ENCODE peak calls at places on chromosomes 13 and 19, in four cellular contexts. T, W, H and G are unnamed samples.

GRCh38 chr13:105804561-105805190 is 730.8 kb downstream of the EFNB2 start:
- DNase-seq in W (no peak), T (peak; percentile 59), H (no peak), G (no peak)

GRCh38 chr19:28554321-28555091 is 658.4 kb downstream of the UQCRFS1 start:
- DNase-seq in H (no peak), W (no peak), T (no peak), G (no peak)

GRCh38 chr19:5170329-5170745 is 170.3 kb downstream of the PTPRS start:
- DNase-seq in W (peak; percentile 95), T (no peak), H (peak; percentile 35), G (no peak)

GRCh38 chr13:94987081-94987480 is 274.7 kb upstream of the SOX21 start:
- DNase-seq in W (no peak), H (no peak), T (no peak), G (no peak)

GRCh38 chr19:7500811-7501450 is 12.1 kb upstream of the PEX11G start:
- DNase-seq in W (peak; percentile 92), H (peak; percentile 88), T (peak; percentile 46), G (peak; percentile 75)

GRCh38 chr19:14686411-14686810 is 3.4 kb upstream of the ZNF333 start:
- DNase-seq in W (no peak), H (peak; percentile 27), T (peak; percentile 9), G (no peak)

GRCh38 chr13:36509369-36509768 is 77.1 kb downstream of the CCNA1 start:
- DNase-seq in H (peak; percentile 49), T (no peak), W (no peak), G (no peak)

GRCh38 chr19:29622191-29623070 is 16.3 kb downstream of the POP4 start:
- DNase-seq in T (no peak), W (no peak), H (peak; percentile 80), G (no peak)

GRCh38 chr13:95195146-95195545 is 106.1 kb downstream of the ABCC4 start:
- DNase-seq in W (no peak), T (no peak), H (no peak), G (no peak)

GRCh38 chr13:31282741-31283455 is 83.1 kb downstream of the B3GLCT start:
- DNase-seq in H (peak; percentile 74), T (no peak), W (no peak), G (no peak)

GRCh38 chr13:94435604-94436226 is 43.8 kb downstream of the DCT start:
- DNase-seq in T (peak; percentile 58), H (peak; percentile 68), W (no peak), G (peak; percentile 30)

GRCh38 chr19:12782424-12783225 is 7.3 kb upstream of the HOOK2 start:
- DNase-seq in H (peak; percentile 67), W (peak; percentile 75), T (peak; percentile 85), G (no peak)
- H3K79me1 ChIP-seq in H (no peaks in the 10 kb centered on the region), W (no peaks in the 10 kb centered on the region), T (no peaks in the 10 kb centered on the region), G (no peaks in the 10 kb centered on the region)

DNA sequence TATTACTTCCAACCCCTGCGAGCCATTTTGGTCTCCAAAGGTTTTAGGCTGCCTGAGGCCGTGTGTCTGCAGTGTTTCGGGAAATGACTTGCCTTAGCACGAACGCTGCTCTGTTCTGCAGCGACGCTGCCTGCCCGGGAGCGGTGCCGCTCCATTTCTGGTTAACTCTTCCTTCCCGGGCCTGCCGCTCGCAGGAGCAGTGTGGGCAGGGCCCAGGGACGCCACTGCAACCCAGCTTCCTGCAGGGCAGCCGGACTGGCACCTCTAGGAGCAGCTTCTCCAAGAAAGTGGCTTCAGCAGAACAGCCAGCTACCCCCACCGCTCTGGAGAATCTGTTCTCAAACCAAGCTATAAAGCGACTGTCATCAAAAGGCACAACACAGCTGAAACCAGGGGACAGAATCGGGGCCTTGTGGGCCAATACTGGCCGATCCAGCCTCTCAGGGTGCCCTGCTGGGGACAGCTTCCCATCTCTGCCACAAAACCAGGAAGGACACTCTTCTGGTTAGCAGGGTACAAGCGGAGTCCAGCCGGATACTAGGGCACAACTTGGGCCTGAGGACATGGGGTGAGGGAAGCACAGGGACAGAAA is 72.2 kb downstream of the KCTD15 start:
- DNase-seq in T (no peak), W (peak; percentile 59), H (peak; percentile 51), G (no peak)
- H3K4me3 ChIP-seq in T (no peak overlapping the region), W (no peak overlapping the region), H (no peak overlapping the region), G (peak overlapping the region; percentile 4)

GRCh38 chr19:46386996-46387712 is 26.2 kb downstream of the CCDC8 start:
- DNase-seq in H (no peak), W (no peak), T (no peak), G (no peak)

GRCh38 chr19:46388311-46389095 is 24.9 kb downstream of the CCDC8 start:
- DNase-seq in W (no peak), H (no peak), T (no peak), G (no peak)

GRCh38 chr19:46386151-46386550 is 27.2 kb downstream of the CCDC8 start:
- DNase-seq in T (no peak), H (no peak), W (no peak), G (no peak)

GRCh38 chr19:46385636-46386035 is 27.7 kb downstream of the CCDC8 start:
- DNase-seq in T (no peak), H (no peak), W (no peak), G (no peak)

DNA sequence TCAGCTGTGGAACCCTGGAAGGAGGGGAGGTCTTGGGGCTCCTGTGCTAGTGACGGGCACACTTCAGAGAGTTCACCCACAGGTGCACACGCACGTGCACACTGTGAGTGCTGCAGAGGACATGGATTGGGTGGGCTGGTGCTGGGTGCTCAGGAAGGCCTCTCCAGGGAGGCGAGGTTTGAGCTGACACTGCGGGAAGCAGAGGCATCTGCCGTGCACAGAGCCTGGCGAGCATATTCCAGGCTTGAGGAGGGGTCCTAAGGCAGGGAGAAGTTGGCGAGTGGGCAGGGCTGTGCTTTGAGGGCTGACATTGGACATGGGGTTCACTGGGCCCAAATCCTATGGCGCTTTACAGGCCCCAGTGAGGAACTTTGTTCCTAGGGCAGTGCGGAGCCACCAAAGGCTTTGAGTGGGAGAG is 25.6 kb downstream of the CCDC8 start:
- DNase-seq in T (no peak), W (no peak), H (no peak), G (no peak)
- H3K79me1 ChIP-seq in T (no peaks in the 10 kb centered on the region), W (no peaks in the 10 kb centered on the region), H (no peaks in the 10 kb centered on the region), G (peaks cover 6% of the 10 kb centered on the region)

DNA sequence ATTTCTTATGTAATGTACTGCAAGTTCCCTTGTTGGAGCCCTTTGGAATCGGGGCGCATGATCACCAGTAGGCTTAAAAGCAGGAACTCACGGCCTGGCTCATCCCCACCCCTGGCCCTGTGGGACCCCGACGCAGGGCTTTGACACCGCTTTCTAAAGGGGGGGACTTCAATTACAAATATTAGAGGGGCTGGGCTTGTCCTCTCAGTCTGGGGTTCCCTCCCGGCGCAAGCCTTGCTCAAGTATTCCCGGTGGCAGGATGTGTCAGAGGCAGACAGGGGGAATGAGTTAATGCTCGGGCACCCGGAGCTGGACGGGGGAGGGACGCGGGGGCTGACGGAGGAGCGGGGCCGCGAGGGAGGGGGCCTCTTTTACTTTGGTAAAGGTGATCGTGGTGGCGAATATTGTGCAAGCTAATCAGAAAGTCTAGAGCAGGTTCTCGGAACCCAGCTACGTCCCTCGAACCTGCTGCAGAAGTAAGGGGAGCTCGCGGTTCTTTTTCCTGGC is 1.2 kb downstream of the FGF14 start:
- DNase-seq in W (no peak), H (peak; percentile 37), T (no peak), G (no peak)
- H3K4me3 ChIP-seq in W (peak overlapping the region; percentile 76), H (peak overlapping the region; percentile 33), T (peak overlapping the region; percentile 36), G (peak overlapping the region; percentile 48)

GRCh38 chr19:39369200-39369599 is 21.7 kb downstream of the PAF1 start:
- DNase-seq in W (no peak), H (no peak), T (no peak), G (no peak)
- H3K79me1 ChIP-seq in W (peaks cover 2% of the 10 kb centered on the region), H (no peaks in the 10 kb centered on the region), T (peaks cover 29% of the 10 kb centered on the region), G (peaks cover 3% of the 10 kb centered on the region)

GRCh38 chr13:110308377-110309158 is 1.5 kb downstream of the COL4A2 start:
- DNase-seq in W (peak; percentile 60), H (peak; percentile 70), T (no peak), G (peak; percentile 52)

GRCh38 chr13:110307697-110308376 is 753 bp downstream of the COL4A2 start:
- DNase-seq in W (peak; percentile 70), T (peak; percentile 59), H (peak; percentile 37), G (peak; percentile 41)

GRCh38 chr13:110309159-110309476 is 2.0 kb downstream of the COL4A2 start:
- DNase-seq in T (no peak), H (no peak), W (no peak), G (no peak)

GRCh38 chr13:110310541-110311491 is 3.7 kb downstream of the COL4A2 start:
- DNase-seq in T (no peak), W (no peak), H (no peak), G (no peak)

GRCh38 chr13:110309661-110310524 is 2.8 kb downstream of the COL4A2 start:
- DNase-seq in W (no peak), T (no peak), H (no peak), G (no peak)
- H3K4me3 ChIP-seq in W (no peak overlapping the region), T (peak overlapping the region; percentile 84), H (no peak overlapping the region), G (no peak overlapping the region)